ENCODE peak calls at places on chromosome 7, in seven cellular contexts. W is WTC11, C is HCT116, R is left ventricle myocardium inferior, X is tibial artery, N is IMR-90, T is MM.1S. V is an unnamed sample.

GRCh38 chr7:95469850-95470249 is 15.9 kb upstream of the ASB4 start:
- DNase-seq in W (no peak), C (no peak), R (no peak), X (no peak), N (no peak), T (no peak), V (no peak)

GRCh38 chr7:128446306-128446705 is 9.4 kb upstream of the HILPDA start:
- DNase-seq in W (no peak), C (no peak), R (no peak), X (no peak), N (no peak), T (no peak), V (no peak)

GRCh38 chr7:92293887-92294616 is 48.3 kb downstream of the ANKIB1 start:
- DNase-seq in W (no peak), C (no peak), R (no peak), X (no peak), N (peak), T (no peak), V (no peak)

GRCh38 chr7:107972075-107972482 is 30.9 kb downstream of the LAMB1 start:
- DNase-seq in W (no peak), C (no peak), R (no peak), X (no peak), N (peak), T (no peak), V (no peak)

GRCh38 chr7:111630862-111631261 is 68.6 kb upstream of the IMMP2L start:
- DNase-seq in W (no peak), C (no peak), R (no peak), X (no peak), N (no peak), T (no peak), V (no peak)

GRCh38 chr7:41445432-41445831 is 257.5 kb downstream of the INHBA start:
- DNase-seq in W (no peak), C (no peak), R (no peak), X (no peak), N (no peak), T (no peak), V (no peak)

GRCh38 chr7:123798527-123799188 is 46.3 kb upstream of the HYAL4 start:
- DNase-seq in W (no peak), C (peak), R (no peak), X (no peak), N (no peak), T (no peak), V (no peak)

GRCh38 chr7:33774762-33775523 is 130.4 kb upstream of the BMPER start:
- DNase-seq in W (no peak), C (no peak), R (peak), X (peak), N (peak), T (no peak), V (no peak)

GRCh38 chr7:74252893-74253292 is 1.3 kb downstream of the RFC2 start:
- DNase-seq in W (no peak), C (no peak), R (no peak), X (no peak), N (no peak), T (no peak), V (no peak)

GRCh38 chr7:95772771-95773581 is 622 bp downstream of the DYNC1I1 start:
- DNase-seq in W (peak), C (no peak), R (peak), X (peak), N (no peak), T (no peak), V (peak)

GRCh38 chr7:12162420-12163113 is 48.5 kb upstream of the TMEM106B start:
- DNase-seq in W (no peak), C (no peak), R (no peak), X (no peak), N (peak), T (no peak), V (no peak)

GRCh38 chr7:25369794-25370193 is 141.5 kb upstream of the NPVF start:
- DNase-seq in W (no peak), C (no peak), R (peak), X (no peak), N (no peak), T (no peak), V (no peak)

GRCh38 chr7:30285531-30286284 is 1.3 kb downstream of the ZNRF2 start:
- DNase-seq in W (peak), C (no peak), R (peak), X (peak), N (peak), T (peak), V (peak)

GRCh38 chr7:39406464-39406863 is 159.7 kb upstream of the YAE1 start:
- DNase-seq in W (no peak), C (no peak), R (no peak), X (no peak), N (no peak), T (no peak), V (no peak)

GRCh38 chr7:103051520-103051919 is 23.1 kb downstream of the FBXL13 start:
- DNase-seq in W (no peak), C (no peak), R (no peak), X (no peak), N (no peak), T (no peak), V (no peak)

GRCh38 chr7:90836937-90837336 is 240.8 kb downstream of the CDK14 start:
- DNase-seq in W (no peak), C (no peak), R (no peak), X (no peak), N (no peak), T (no peak), V (no peak)

GRCh38 chr7:108380527-108380926 is 75.7 kb downstream of the NRCAM start:
- DNase-seq in W (no peak), C (no peak), R (no peak), X (no peak), N (no peak), T (no peak), V (no peak)

GRCh38 chr7:93515144-93515543 is 59.4 kb downstream of the CALCR start:
- DNase-seq in W (no peak), C (no peak), R (no peak), X (no peak), N (no peak), T (no peak), V (no peak)

GRCh38 chr7:80923211-80923612 is 4.4 kb upstream of the SEMA3C start:
- DNase-seq in W (no peak), C (no peak), R (no peak), X (no peak), N (no peak), T (no peak), V (no peak)

DNA sequence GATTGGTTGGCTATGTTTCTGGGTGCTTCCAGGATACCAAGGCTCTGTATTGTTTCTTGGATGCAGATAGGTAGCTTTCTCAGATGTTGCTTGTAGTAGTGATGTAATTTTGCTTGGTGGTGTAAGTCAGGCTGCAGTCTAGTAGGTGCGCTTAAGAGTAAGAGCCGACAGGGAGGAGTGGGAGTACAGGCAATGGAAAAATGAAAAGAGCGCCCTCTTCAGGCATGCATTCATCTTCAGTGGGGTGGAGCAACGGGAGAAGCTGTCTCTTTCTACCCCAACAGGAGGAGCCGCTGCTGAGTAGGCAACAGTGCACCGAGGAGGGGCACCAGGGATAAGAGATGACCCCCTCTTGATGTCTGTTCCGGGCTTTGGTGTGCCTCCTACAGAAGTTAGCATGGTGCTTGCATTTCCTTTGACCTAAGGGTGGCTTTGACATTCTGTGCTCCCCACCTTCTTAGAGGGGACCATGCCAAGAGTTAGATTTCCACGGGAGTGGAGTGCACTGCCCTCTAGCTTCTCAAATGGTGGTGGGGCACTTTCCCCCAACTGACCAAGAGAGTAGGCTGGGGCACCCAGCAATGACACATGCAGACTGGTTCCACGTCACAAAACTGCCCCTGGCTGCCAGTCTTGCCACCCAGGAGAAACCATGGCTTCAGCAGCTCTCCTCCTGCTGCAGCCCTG is 56.1 kb downstream of the ZNF783 start:
- DNase-seq in W (peak), C (no peak), R (no peak), X (no peak), N (no peak), T (no peak), V (no peak)
- TF ChIP-seq CTCF in W (peak), C (peak), R (no peak), X (no peak), N (no peak), T (peak), V (no peak)

DNA sequence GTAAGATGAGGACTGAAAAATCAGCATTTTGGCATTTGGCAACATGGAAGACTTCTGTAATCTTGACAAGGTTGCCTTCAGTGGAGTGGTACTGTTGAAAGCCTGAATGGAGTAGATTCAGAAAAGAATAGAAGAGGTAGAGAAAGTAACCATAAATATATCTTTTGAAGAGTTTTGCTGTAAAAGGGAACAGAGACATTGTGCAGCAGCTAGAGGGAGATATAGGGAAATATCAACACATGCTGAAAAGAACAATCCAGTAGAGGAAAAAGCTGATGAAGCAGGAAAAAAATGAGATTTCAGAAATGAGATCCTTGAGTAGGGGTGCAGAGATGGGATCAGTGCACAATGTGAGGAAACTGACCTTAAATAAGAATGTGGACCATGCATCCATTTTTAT is 60.0 kb downstream of the RAPGEF5 start:
- DNase-seq in W (no peak), C (no peak), R (no peak), X (no peak), N (no peak), T (no peak), V (no peak)
- TF ChIP-seq CTCF in W (no peak), C (no peak), R (peak), X (no peak), N (peak), T (peak), V (no peak)

GRCh38 chr7:106420210-106420609 is 135.4 kb upstream of the NAMPT start:
- DNase-seq in W (no peak), C (no peak), R (no peak), X (no peak), N (no peak), T (no peak), V (no peak)
- TF ChIP-seq CTCF in W (no peak), C (no peak), R (no peak), X (no peak), N (no peak), T (no peak), V (no peak)

GRCh38 chr7:156759579-156760202 is 119.1 kb downstream of the RNF32 start:
- DNase-seq in W (no peak), C (no peak), R (no peak), X (no peak), N (no peak), T (no peak), V (no peak)

GRCh38 chr7:156766666-156767065 is 126.1 kb downstream of the RNF32 start:
- DNase-seq in W (no peak), C (no peak), R (no peak), X (no peak), N (no peak), T (no peak), V (no peak)

GRCh38 chr7:156765901-156766656 is 125.5 kb downstream of the RNF32 start:
- DNase-seq in W (no peak), C (no peak), R (no peak), X (no peak), N (no peak), T (no peak), V (no peak)

GRCh38 chr7:156764766-156765165 is 124.2 kb downstream of the RNF32 start:
- DNase-seq in W (no peak), C (no peak), R (no peak), X (no peak), N (no peak), T (no peak), V (no peak)

DNA sequence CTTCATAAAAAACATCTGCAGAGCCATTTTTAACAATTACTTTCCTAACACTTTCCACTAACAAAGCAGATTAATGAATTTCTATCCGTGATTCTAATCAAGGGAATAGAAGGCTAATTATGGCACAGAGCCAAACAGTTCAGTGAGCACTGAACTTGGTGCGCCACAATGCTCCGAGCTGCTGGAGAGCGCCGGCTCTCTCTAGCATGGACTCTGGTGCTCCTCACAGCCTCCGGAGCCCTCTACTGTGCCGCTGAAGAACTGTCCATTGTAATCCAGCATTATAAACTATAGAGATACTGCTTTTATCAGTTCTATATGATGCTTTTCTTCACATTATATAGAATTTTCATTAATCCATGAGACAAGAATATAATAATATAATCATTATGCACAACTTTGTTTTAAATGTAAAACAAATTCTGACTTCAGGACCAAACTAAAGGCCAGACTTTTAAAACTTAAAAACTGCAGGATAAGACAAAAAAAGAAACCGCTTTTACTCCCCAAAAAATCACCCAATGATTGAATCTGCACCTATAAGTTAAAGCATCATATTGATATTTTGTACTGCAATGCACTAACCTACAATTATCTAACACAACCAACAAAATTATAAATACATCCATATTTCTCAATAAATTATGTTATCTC is 123.6 kb downstream of the RNF32 start:
- DNase-seq in W (peak), C (peak), R (peak), X (no peak), N (peak), T (no peak), V (no peak)
- TF ChIP-seq CTCF in W (no peak), C (peak), R (peak), X (peak), N (peak), T (peak), V (no peak)

DNA sequence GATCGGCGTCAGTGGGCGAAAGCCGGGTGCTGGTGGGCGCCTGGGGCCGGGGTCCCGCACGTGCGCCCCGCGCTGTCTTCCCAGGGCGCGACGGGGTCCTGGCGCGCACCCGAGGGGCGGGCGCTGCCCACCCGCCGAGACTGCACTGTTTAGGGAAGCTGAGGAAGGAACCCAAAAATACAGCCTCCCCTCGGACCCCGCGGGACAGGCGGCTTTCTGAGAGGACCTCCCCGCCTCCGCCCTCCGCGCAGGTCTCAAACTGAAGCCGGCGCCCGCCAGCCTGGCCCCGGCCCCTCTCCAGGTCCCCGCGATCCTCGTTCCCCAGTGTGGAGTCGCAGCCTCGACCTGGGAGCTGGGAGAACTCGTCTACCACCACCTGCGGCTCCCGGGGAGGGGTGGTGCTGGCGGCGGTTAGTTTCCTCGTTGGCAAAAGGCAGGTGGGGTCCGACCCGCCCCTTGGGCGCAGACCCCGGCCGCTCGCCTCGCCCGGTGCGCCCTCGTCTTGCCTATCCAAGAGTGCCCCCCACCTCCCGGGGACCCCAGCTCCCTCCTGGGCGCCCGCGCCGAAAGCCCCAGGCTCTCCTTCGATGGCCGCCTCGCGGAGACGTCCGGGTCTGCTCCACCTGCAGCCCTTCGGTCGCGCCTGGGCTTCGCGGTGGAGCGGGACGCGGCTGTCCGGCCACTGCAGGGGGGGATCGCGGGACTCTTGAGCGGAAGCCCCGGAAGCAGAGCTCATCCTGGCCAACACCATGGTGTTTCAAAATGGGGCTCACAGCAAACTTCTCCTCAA is 1.1 kb downstream of the EGFR start:
- DNase-seq in W (peak), C (no peak), R (peak), X (peak), N (no peak), T (no peak), V (peak)
- TF ChIP-seq CTCF in W (no peak), C (no peak), R (no peak), X (no peak), N (no peak), T (no peak), V (no peak)

DNA sequence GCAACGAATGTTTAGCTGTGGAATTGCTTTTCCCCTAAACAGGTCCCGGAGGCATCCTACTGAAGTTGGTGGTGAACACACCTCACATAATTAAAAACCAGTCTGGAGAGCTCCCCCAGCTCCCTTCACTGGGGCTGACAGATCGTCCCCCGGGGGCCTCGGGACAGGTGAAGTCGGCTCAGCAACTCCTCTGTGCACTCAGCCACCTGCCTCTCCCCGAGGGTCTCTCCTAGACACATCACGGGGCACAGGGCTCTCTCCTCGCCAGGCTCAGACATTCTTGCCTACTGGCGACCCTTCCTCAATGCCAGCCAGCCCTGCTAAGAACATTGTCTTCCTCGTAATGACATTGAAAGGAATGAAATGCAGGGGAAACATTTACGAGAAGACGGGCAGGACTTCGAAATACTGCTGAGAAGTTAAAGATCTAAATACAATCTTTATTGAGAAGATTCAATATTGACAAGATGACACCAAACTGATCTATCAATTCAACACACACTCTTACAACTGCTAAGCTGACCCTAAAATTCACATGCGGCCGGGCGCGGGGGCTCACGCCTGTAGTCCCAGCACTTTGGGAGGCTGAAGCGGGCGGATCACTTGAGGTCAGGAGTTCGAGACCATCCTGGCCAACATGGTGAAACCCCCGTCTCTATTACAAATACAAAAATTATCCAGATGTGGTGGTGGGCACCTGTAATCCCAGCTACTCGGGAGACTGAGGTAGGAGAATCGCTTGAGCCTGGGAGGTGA is 88.1 kb upstream of the DNAAF5 start:
- DNase-seq in W (no peak), C (no peak), R (no peak), X (no peak), N (no peak), T (no peak), V (no peak)
- TF ChIP-seq CTCF in W (no peak), C (no peak), R (no peak), X (no peak), N (no peak), T (no peak), V (no peak)

GRCh38 chr7:48337781-48338180 is 166.5 kb downstream of the ABCA13 start:
- DNase-seq in W (no peak), C (no peak), R (no peak), X (no peak), N (no peak), T (no peak), V (no peak)

GRCh38 chr7:48337012-48337621 is 165.9 kb downstream of the ABCA13 start:
- DNase-seq in W (peak), C (no peak), R (no peak), X (no peak), N (peak), T (no peak), V (no peak)
- TF ChIP-seq CTCF in W (peak), C (peak), R (peak), X (no peak), N (peak), T (peak), V (no peak)

V was measured in ascending aorta.